ENCODE peak calls at places on chromosomes 5 and 9, in ten cellular contexts. H is pons; O is activated CD4-positive, alpha-beta T cell treated with anti-CD3 and anti-CD28 coated beads, Interleukin-2, amount 10 ng/mL, durations not matched to agents 24 days and 14 days; S is activated CD8-positive, alpha-beta memory T cell treated with anti-CD3 and anti-CD28 coated beads, Interleukin-2, amount 10 ng/mL, durations not matched to agents 7 days and 5 days; I is cardiac fibroblast; E is RPMI8226; K is CD8-positive, alpha-beta T cell; N is Caki2; F is SW480; L is tibial artery. J is an unnamed sample.

GRCh38 chr9:73451003-73451402 is 299.3 kb downstream of the ANXA1 start:
- DNase-seq in H (no peak), O (no peak), S (no peak), I (no peak), E (no peak), K (no peak), N (peak), F (no peak), L (no peak), J (peak)

GRCh38 chr9:85528142-85528541 is 213.6 kb downstream of the AGTPBP1 start:
- DNase-seq in H (no peak), O (no peak), S (no peak), I (no peak), E (no peak), K (no peak), N (no peak), F (no peak), L (no peak), J (no peak)

GRCh38 chr9:82601272-82601835 is 461.6 kb downstream of the RASEF start:
- DNase-seq in H (no peak), O (no peak), S (no peak), I (peak), E (no peak), K (no peak), N (no peak), F (no peak), L (no peak), J (peak)

GRCh38 chr9:25724424-25724823 is 46.2 kb upstream of the TUSC1 start:
- DNase-seq in H (no peak), O (no peak), S (no peak), I (peak), E (no peak), K (no peak), N (peak), F (no peak), L (no peak), J (no peak)

GRCh38 chr5:33439905-33440481 is 772 bp upstream of the TARS1 start:
- DNase-seq in H (no peak), O (no peak), S (no peak), I (no peak), E (no peak), K (no peak), N (no peak), F (peak), L (no peak), J (no peak)

GRCh38 chr9:77846957-77847574 is 184.5 kb downstream of the GNAQ start:
- DNase-seq in H (peak), O (no peak), S (no peak), I (peak), E (no peak), K (no peak), N (no peak), F (no peak), L (peak), J (no peak)

GRCh38 chr9:72038890-72039410 is 21.5 kb downstream of the C9orf57 start:
- DNase-seq in H (peak), O (peak), S (peak), I (peak), E (peak), K (peak), N (peak), F (peak), L (peak), J (peak)

GRCh38 chr9:92763721-92764380 is 782 bp downstream of the BICD2 start:
- DNase-seq in H (no peak), O (peak), S (peak), I (no peak), E (peak), K (peak), N (no peak), F (peak), L (peak), J (peak)